ENCODE peak calls at places on chromosomes 2 and 18, in eight cellular contexts. J, B, X, Z, F, Q, W and S are unnamed samples.

GRCh38 chr2:173076557-173077345 is 1.1 kb downstream of the MAP3K20 start:
- DNase-seq in Z (peak; percentile 28), J (peak; percentile 69), F (no peak), B (peak; percentile 19), X (peak; percentile 37), W (no peak), Q (peak; percentile 74), S (peak; percentile 44)

GRCh38 chr2:174602741-174603140 is 5.1 kb upstream of the WIPF1 start:
- DNase-seq in J (no peak), X (no peak), F (no peak), B (no peak), Z (no peak), W (no peak), Q (no peak), S (no peak)

GRCh38 chr2:127664065-127664894 is 11.1 kb downstream of the LIMS2 start:
- DNase-seq in B (no peak), Q (peak; percentile 75), X (no peak), F (no peak), W (no peak), J (peak; percentile 34), Z (peak; percentile 7), S (no peak)

GRCh38 chr2:76391663-76392062 is 680.9 kb upstream of the GCFC2 start:
- DNase-seq in Q (no peak), Z (no peak), F (peak; percentile 64), J (no peak), X (no peak), W (no peak), B (no peak), S (peak; percentile 26)

GRCh38 chr2:39646267-39646666 is 19.4 kb upstream of the TMEM178A start:
- DNase-seq in Q (no peak), B (no peak), F (no peak), X (no peak), W (no peak), Z (no peak), J (no peak), S (no peak)

GRCh38 chr18:48228301-48228715 is 180.9 kb downstream of the ZBTB7C start:
- DNase-seq in X (no peak), Z (peak; percentile 21), W (no peak), Q (peak; percentile 70), J (peak; percentile 70), B (peak; percentile 59), F (no peak), S (no peak)

GRCh38 chr2:111624401-111625156 is 259.4 kb downstream of the ANAPC1 start:
- DNase-seq in F (peak; percentile 21), Q (no peak), W (no peak), Z (no peak), B (no peak), X (peak; percentile 27), J (no peak), S (no peak)

GRCh38 chr2:234178309-234179030 is 128.0 kb downstream of the SPP2 start:
- DNase-seq in Q (no peak), F (no peak), Z (no peak), J (no peak), X (peak; percentile 77), W (no peak), B (no peak), S (no peak)

GRCh38 chr2:98032086-98032485 is 36.3 kb upstream of the TMEM131 start:
- DNase-seq in W (no peak), F (no peak), X (no peak), Q (no peak), Z (no peak), J (no peak), B (no peak), S (no peak)

GRCh38 chr2:98028931-98029717 is 33.4 kb upstream of the TMEM131 start:
- DNase-seq in Z (no peak), Q (no peak), F (no peak), W (no peak), X (no peak), B (no peak), J (no peak), S (peak; percentile 36)

GRCh38 chr2:98027535-98027934 is 31.8 kb upstream of the TMEM131 start:
- DNase-seq in X (no peak), J (no peak), Z (no peak), B (no peak), Q (no peak), W (no peak), F (no peak), S (no peak)

GRCh38 chr2:98027955-98028593 is 32.3 kb upstream of the TMEM131 start:
- DNase-seq in B (no peak), Z (no peak), Q (no peak), F (no peak), J (no peak), W (no peak), X (no peak), S (no peak)

DNA sequence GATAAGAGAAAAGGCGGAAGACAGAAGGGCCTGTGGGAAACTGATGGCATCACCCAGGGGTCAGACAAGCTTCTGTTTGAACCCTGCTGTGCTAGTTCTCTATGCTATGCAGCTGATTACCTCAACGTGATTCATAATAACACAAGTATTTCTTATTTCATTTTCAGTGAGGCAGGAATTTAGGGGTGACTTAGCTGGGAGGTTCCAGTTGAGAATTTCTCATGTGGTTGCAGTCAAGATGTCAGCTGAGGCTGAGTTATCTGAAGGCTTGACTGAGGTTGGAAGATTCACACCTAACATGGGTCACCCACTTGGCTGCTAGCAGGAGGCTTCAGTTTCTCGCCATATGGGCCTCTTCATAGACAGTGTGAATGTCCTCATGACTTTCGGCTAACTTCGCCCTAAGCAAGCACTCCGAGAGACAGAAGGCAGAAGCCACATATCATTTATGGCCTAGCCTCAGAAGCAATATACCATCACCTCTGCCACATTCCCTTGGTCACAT is 34.0 kb upstream of the TMEM131 start:
- DNase-seq in Q (no peak), W (no peak), J (no peak), Z (no peak), B (no peak), X (no peak), F (no peak), S (no peak)
- TF ChIP-seq EP300 in Q (no peak), W (no peak), J (no peak), Z (no peak), B (no peak), X (no peak), F (no peak), S (no peak)

GRCh38 chr2:136381245-136381644 is 263.3 kb upstream of the CXCR4 start:
- DNase-seq in Z (no peak), Q (no peak), X (no peak), W (no peak), J (no peak), F (no peak), B (no peak), S (no peak)

GRCh38 chr2:136381722-136382633 is 264.0 kb upstream of the CXCR4 start:
- DNase-seq in Q (no peak), Z (peak; percentile 71), X (no peak), J (no peak), W (no peak), B (no peak), F (no peak), S (peak; percentile 49)

GRCh38 chr2:136386046-136386445 is 268.1 kb upstream of the CXCR4 start:
- DNase-seq in F (no peak), B (no peak), X (no peak), Z (no peak), Q (no peak), J (no peak), W (no peak), S (no peak)

GRCh38 chr2:136384541-136385303 is 266.8 kb upstream of the CXCR4 start:
- DNase-seq in B (no peak), Z (peak; percentile 26), W (no peak), Q (no peak), X (peak; percentile 33), J (no peak), F (peak; percentile 35), S (no peak)

DNA sequence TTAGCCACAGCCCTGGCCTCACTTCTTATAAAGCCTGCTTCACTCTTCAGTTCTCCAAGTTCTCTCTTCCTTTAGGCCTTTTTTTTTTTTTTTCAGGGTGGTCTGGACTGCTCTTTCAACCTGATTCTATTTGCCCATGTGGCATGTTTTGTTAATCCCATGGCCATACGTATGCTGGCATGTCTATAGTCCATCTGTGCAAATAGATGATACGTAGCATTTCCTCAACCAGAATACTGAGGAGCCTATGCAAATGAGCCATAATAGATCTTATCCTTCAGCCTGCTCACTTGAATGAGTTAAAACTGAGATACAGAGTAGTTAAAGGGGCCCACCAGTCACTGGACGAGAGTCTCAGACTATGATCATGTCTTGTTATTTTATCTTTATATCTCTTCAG is 265.2 kb upstream of the CXCR4 start:
- DNase-seq in B (no peak), W (no peak), Z (no peak), Q (no peak), F (no peak), J (no peak), X (no peak), S (no peak)
- H3K4me1 ChIP-seq in B (peaks cover 10% of the 10 kb centered on the region), W (no peaks in the 10 kb centered on the region), Z (no peaks in the 10 kb centered on the region), Q (no peaks in the 10 kb centered on the region), F (no peaks in the 10 kb centered on the region), J (no peaks in the 10 kb centered on the region), X (no peaks in the 10 kb centered on the region), S (peaks cover 9% of the 10 kb centered on the region)

GRCh38 chr2:196181484-196181883 is 10.1 kb upstream of the STK17B start:
- DNase-seq in J (no peak), Q (no peak), F (no peak), W (no peak), X (no peak), Z (no peak), B (no peak), S (no peak)

GRCh38 chr2:196183172-196183473 is 11.7 kb upstream of the STK17B start:
- DNase-seq in J (no peak), Q (no peak), Z (no peak), X (no peak), W (no peak), F (no peak), B (no peak), S (no peak)

GRCh38 chr2:196183528-196184231 is 12.3 kb upstream of the STK17B start:
- DNase-seq in W (no peak), B (no peak), X (no peak), J (no peak), Z (no peak), F (no peak), Q (no peak), S (no peak)

GRCh38 chr2:196184919-196185318 is 13.5 kb upstream of the STK17B start:
- DNase-seq in J (no peak), Q (no peak), B (no peak), X (no peak), F (no peak), Z (no peak), W (no peak), S (no peak)

DNA sequence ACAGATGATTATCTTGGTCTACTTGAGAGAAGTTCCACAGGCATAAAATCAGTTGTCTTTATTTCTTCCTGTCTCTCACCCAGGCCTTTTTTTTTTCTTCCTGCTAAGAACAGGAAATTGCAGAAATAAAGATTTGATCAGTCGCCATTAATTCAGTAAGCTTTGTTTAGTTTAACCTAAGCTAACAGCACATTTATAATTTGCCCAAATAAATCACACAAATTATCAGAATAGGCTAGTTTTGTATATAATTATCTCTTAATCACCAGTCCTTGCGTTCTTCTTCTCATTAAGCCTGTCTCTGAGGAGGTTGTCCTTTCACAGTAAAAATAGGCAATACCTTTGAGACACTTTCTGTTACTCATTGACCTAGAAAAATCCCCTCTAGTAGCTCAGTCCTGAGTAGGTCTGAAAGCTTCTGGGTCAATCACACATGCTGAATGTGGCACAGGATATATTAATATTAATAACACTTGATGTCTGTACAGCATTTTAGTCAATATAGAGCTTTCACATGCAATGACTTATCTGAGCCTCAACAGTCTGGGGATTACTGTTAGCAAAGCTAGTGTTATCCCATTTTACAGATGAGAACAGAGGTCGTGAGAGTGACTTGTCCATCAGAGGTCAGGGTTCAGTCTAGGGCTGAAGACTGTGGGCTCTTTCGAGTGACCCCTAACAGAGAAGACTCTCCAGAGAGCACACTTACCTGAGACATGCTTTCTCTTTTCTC is 11.2 kb upstream of the STK17B start:
- DNase-seq in X (no peak), J (no peak), Q (no peak), B (no peak), W (no peak), F (no peak), Z (no peak), S (no peak)
- H3K27ac ChIP-seq in X (no peak overlapping the region), J (no peak overlapping the region), Q (no peak overlapping the region), B (no peak overlapping the region), W (no peak overlapping the region), F (no peak overlapping the region), Z (peak overlapping the region; percentile 39), S (peak overlapping the region; percentile 32)

DNA sequence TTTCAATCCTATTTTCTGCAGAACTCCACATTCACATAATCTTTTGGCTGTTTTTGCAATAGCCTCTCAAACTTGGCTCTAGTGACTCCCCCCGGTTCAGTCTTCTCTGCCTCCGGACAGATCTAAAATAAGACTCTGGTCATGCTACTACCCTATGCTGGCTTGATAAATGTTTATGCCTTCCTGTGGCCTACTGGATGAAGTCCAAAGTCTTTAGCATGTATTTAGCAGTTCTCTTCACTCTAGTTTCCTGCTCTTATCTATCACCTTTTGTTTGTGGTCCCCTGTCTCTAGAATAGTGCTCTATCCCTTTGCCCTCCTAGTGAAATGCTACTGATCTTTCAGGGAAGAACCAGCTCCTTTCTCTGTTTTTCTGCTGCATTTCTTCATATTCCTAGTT is 14.4 kb downstream of the ADCYAP1 start:
- DNase-seq in Z (no peak), X (no peak), Q (no peak), F (no peak), J (no peak), W (no peak), B (no peak), S (no peak)
- TF ChIP-seq EP300 in Z (no peak), X (no peak), Q (no peak), F (no peak), J (no peak), W (no peak), B (no peak), S (no peak)